ENCODE peak calls at places on chromosomes 6 and 20, in six cellular contexts. J is ovary, E is HCT116, C is dorsolateral prefrontal cortex, T is upper lobe of right lung, Z is HepG2. I is an unnamed sample.

GRCh38 chr20:2759603-2760360 is 40.6 kb downstream of the CPXM1 start:
- DNase-seq in J (no peak), E (no peak), C (no peak), T (no peak), Z (no peak), I (no peak)

GRCh38 chr6:138036111-138036510 is 71.1 kb downstream of the PERP start:
- DNase-seq in J (no peak), E (peak), C (no peak), T (no peak), Z (no peak), I (no peak)

GRCh38 chr6:170048615-170049256 is 242.1 kb downstream of the DLL1 start:
- DNase-seq in J (peak), E (no peak), C (no peak), T (peak), Z (no peak), I (peak)

GRCh38 chr6:81614292-81614691 is 138.2 kb downstream of the TENT5A start:
- DNase-seq in J (no peak), E (no peak), C (no peak), T (no peak), Z (peak), I (no peak)

GRCh38 chr6:20444786-20445271 is 43.1 kb downstream of the E2F3 start:
- DNase-seq in J (no peak), E (no peak), C (no peak), T (no peak), Z (no peak), I (no peak)

GRCh38 chr6:15456422-15456821 is 206.4 kb downstream of the DTNBP1 start:
- DNase-seq in J (no peak), E (no peak), C (no peak), T (no peak), Z (no peak), I (no peak)

GRCh38 chr6:148329568-148330299 is 12.9 kb upstream of the SASH1 start:
- DNase-seq in J (no peak), E (no peak), C (no peak), T (no peak), Z (no peak), I (no peak)

GRCh38 chr6:147322299-147323162 is 118.3 kb downstream of the STXBP5 start:
- DNase-seq in J (no peak), E (no peak), C (no peak), T (no peak), Z (no peak), I (no peak)

GRCh38 chr6:104771258-104771832 is 88.4 kb downstream of the HACE1 start:
- DNase-seq in J (no peak), E (no peak), C (no peak), T (no peak), Z (peak), I (no peak)

GRCh38 chr6:36171573-36171972 is 25.0 kb upstream of the BRPF3 start:
- DNase-seq in J (no peak), E (no peak), C (no peak), T (no peak), Z (no peak), I (no peak)

DNA sequence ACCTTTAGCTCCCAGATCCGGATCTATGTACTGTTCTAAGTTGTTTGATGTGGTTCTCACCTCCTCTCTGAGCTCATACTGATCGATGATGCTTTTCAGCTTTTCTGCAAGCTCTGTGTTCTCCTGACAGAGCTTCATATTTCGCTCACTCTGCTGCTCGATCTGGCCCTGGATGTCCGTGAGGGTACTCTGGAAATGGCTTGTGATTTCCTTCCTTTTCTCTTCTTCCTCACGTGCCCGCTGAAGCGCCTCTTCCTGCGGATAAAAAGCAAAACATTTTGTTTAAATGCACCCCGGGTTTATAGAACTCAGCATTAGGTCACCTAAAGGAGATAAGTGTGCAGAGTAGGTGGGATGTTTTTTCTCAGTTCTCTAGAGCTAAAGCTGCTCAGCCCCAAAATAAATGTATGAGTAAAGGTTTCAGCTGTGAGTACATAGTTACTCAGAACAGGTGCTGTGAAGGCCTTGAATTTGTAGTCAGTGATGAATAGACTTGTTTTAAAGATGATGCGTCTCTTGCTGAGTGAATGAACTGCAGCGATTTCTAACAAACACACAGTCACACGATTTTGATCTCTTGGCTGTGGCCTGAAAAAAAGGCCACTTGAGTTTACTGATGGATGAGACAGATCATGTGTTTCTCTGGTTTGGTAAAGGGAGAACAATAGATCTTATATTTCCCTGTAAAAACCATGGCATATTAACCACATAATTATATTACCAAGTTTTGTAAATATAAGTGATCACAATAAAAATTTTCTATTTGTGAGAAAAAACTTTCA is 29.1 kb downstream of the TXLNB start:
- DNase-seq in J (no peak), E (no peak), C (no peak), T (no peak), Z (no peak), I (no peak)
- H3K4me3 ChIP-seq in J (no peak), E (no peak), C (no peak), T (no peak), Z (no peak), I (no peak)

GRCh38 chr6:128310061-128310460 is 210.3 kb downstream of the PTPRK start:
- DNase-seq in J (no peak), E (no peak), C (no peak), T (no peak), Z (no peak), I (no peak)

GRCh38 chr6:128316258-128316952 is 204.0 kb downstream of the PTPRK start:
- DNase-seq in J (no peak), E (no peak), C (no peak), T (no peak), Z (no peak), I (no peak)

GRCh38 chr6:128307671-128308070 is 212.7 kb downstream of the PTPRK start:
- DNase-seq in J (no peak), E (no peak), C (no peak), T (no peak), Z (no peak), I (no peak)

GRCh38 chr6:128314190-128314589 is 206.2 kb downstream of the PTPRK start:
- DNase-seq in J (no peak), E (no peak), C (no peak), T (no peak), Z (no peak), I (no peak)

DNA sequence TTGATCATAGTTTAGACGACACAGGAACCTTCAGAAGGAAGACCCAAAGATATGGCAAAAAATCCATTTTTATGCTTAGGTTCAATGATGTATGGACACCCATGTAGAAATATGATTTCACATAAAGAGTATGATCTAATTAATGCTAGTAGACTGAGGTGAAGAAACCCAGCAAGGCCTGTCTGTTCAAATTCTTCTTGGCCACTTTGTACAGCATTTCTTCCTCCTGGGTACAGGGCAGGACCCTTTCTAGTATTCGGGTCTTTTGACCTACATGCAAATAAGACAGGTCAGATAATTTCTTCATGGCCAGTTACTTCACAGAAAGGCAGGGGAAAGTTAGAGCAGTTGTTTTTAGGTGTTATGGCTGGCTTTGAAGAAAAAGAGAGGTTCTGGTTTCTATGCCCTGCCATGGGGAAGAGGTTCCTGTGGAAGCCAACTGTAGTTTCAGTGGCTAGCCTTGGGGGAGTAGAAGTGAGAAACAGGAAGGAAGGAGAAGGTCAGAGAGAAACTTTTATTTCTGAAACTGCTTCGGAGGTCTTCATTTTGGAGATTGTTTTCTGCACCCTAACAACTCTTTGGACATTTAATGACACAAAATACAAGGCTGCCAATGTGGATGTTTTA is 208.3 kb downstream of the PTPRK start:
- DNase-seq in J (no peak), E (no peak), C (no peak), T (no peak), Z (no peak), I (no peak)
- H3K27ac ChIP-seq in J (no peak), E (no peak), C (no peak), T (no peak), Z (no peak), I (no peak)

DNA sequence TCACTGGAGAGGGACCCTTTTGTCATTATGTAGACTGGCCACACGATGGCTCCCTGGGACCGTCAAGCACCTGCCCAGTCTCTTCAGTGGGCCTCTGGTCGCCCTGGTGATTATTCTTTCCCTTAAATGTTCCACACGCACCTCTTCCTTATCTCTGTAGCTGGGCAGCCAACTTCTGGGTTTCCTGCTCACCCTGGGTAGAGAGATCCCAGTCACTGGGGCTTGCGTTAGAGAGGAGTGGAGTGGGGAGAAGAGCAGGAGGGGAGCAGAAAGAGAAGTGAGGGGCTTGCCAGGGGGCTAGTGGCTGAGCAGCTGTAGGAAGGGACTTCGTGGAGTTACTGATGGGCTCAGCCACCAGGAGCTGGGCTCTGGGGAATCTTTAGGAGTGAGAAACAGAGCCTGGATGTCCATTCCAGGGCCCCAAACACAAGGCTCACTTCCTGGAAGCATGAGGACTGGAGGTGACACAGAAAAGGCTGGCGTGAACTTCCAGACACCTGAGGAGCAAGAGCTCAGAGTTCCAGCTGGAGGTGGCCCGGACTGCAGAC is 150.1 kb downstream of the DHX35 start:
- DNase-seq in J (no peak), E (peak), C (peak), T (no peak), Z (peak), I (no peak)
- TF ChIP-seq CTCF in J (no peak), E (peak), C (peak), T (peak), Z (peak), I (no peak)

GRCh38 chr6:14119764-14120163 is 2.2 kb downstream of the CD83 start:
- DNase-seq in J (no peak), E (no peak), C (no peak), T (no peak), Z (no peak), I (no peak)

GRCh38 chr6:14118091-14118439 is 493 bp downstream of the CD83 start:
- DNase-seq in J (no peak), E (no peak), C (no peak), T (no peak), Z (no peak), I (no peak)

GRCh38 chr6:14120556-14120955 is 3.0 kb downstream of the CD83 start:
- DNase-seq in J (no peak), E (no peak), C (no peak), T (no peak), Z (no peak), I (no peak)

GRCh38 chr6:14117158-14118090 is at the start of gene CD83:
- DNase-seq in J (peak), E (peak), C (peak), T (peak), Z (peak), I (peak)

GRCh38 chr6:14118444-14118843 is 872 bp downstream of the CD83 start:
- DNase-seq in J (no peak), E (no peak), C (no peak), T (no peak), Z (no peak), I (no peak)
- H3K4me3 ChIP-seq in J (peak), E (peak), C (peak), T (peak), Z (no peak), I (peak)

DNA sequence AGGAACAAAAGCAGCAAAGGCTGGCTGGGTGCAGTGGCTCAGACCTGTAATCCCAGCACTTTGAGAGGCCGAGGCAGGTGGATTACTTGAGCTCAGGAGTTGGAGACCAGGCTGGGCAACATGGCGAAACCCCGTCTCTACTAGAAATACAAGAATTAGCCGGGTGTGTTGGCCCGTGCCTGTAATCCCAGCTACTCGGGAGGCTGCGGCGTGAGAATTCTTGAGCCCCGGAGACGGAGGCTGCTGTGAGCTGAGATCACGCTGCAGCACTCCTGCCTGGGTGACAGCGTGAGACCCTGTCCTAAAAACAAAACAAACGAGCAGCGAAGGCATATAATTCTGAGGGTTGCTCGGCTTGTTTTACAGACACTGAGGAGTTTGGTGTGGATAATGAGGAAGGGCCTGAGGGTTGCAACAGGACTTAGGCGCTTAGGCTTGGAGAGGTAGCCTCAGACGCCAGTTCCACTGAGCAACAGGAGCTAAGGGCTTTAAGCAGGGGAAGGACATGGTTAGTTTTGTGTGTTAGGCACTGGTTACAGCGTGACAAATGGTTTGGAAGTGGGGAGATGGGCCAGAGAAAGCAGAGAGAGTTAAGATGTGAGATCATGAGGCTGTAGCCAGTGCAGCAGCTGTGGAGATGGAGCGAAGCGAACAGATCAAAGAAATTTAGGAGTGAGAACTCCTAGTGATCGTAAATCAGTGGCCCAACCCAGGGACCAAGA is 1.2 kb downstream of the MYH7B start:
- DNase-seq in J (no peak), E (no peak), C (peak), T (no peak), Z (no peak), I (peak)
- H3K27ac ChIP-seq in J (no peak), E (no peak), C (peak), T (peak), Z (no peak), I (no peak)

DNA sequence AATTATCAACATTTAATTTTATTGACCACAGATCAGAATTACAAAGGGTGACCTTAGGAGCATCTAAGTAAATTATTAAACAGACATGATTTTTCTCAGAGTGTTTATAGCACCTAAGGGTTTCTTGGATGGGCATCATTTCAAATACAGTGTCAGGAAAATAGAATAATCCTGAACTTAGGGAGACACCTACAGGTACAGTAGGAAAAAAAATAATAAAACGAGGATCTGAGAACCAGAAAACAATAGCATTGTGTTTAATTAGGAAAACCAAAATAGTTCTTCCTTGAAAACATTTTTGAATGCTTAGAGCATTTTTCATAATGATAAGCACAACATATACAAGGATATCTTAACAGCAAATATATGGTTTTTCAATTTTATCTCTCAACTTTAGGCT is 39.2 kb downstream of the MMUT start:
- DNase-seq in J (no peak), E (no peak), C (no peak), T (no peak), Z (no peak), I (no peak)
- TF ChIP-seq CTCF in J (no peak), E (peak), C (peak), T (no peak), Z (no peak), I (no peak)

GRCh38 chr6:162704001-162704400 is 23.6 kb downstream of the PRKN start:
- DNase-seq in J (no peak), E (no peak), C (no peak), T (no peak), Z (no peak), I (no peak)

GRCh38 chr6:162701551-162701950 is 26.0 kb downstream of the PRKN start:
- DNase-seq in J (no peak), E (no peak), C (no peak), T (no peak), Z (no peak), I (no peak)

GRCh38 chr6:162699961-162700360 is 27.6 kb downstream of the PRKN start:
- DNase-seq in J (no peak), E (no peak), C (no peak), T (no peak), Z (no peak), I (no peak)

GRCh38 chr6:162698004-162698403 is 29.6 kb downstream of the PRKN start:
- DNase-seq in J (no peak), E (no peak), C (no peak), T (no peak), Z (no peak), I (no peak)

DNA sequence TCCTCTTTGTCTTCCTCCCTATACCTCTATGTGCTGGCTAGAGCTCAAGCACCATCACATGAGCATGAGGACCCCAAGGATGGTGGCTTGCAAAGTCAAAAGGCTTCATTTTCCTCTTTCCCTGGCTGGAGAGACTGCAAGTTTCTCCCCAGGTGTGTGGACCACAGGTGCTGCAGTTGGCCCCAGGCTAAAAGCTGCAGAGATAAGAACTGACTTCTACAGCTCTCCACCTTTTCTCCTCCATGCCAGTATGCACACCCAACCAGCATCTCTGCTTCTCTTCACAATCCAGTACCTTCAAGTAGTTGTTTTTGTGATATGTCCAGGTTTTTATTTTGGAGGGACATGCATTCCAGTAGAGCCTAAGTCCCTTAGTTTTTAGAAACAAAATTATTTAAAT is 29.1 kb downstream of the PRKN start:
- DNase-seq in J (no peak), E (no peak), C (no peak), T (no peak), Z (no peak), I (no peak)
- H3K4me3 ChIP-seq in J (no peak), E (no peak), C (no peak), T (no peak), Z (no peak), I (no peak)

GRCh38 chr6:159831373-159831679 is 31.2 kb downstream of the PNLDC1 start:
- DNase-seq in J (no peak), E (no peak), C (no peak), T (no peak), Z (no peak), I (no peak)

GRCh38 chr6:159832941-159833340 is 32.9 kb downstream of the PNLDC1 start:
- DNase-seq in J (no peak), E (no peak), C (no peak), T (no peak), Z (no peak), I (peak)

GRCh38 chr6:159828074-159828473 is 28.0 kb downstream of the PNLDC1 start:
- DNase-seq in J (no peak), E (no peak), C (no peak), T (no peak), Z (no peak), I (no peak)

GRCh38 chr6:159829515-159829914 is 29.4 kb downstream of the PNLDC1 start:
- DNase-seq in J (no peak), E (no peak), C (no peak), T (no peak), Z (no peak), I (no peak)

DNA sequence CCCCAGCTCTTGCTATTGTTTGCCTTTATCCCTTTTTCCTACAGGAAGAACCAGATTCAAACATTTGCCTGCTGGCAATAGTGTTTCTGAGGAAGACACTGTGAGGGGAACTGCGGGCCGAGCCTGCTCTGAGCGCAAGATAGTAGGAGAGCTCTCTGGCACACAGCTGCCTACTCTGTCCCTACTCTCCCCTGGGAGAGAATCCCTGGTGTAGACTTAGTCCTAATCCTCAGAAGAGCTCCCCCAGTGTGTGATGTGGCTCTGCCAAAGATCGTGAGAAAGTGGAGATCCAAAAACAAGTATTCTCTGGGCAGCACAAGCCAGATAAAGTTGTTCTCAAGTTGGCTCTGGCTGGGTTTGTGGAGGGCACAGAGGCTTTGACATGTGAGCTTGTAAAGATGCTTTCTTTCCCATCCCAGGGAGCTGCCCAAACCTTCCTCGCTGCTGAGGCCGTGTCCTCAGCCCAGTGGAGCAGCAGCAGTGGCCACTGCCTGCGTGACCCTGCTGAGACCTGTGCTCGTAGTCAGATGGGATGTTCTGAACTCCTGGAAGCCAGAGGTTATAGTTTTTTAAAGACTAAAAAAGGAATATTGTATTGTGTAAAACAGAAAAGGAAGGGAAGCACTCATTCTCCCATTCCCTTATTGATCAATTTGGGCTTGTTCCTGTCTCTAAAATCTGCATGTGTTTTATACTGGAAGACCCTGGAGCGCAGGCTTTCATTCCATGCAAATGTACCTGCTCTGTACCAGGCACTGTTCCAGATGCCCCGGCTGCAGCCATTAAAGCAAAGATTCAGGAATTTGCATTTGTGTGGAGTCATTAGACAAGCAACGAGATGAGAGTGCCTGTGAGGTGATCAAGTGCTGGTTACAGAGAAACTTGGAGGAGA is 30.7 kb downstream of the PNLDC1 start:
- DNase-seq in J (no peak), E (no peak), C (no peak), T (no peak), Z (no peak), I (no peak)
- H3K27ac ChIP-seq in J (no peak), E (no peak), C (no peak), T (no peak), Z (no peak), I (no peak)

GRCh38 chr20:40945754-40946451 is 82.7 kb upstream of the TOP1 start:
- DNase-seq in J (peak), E (peak), C (peak), T (no peak), Z (peak), I (no peak)
- TF ChIP-seq CTCF in J (no peak), E (peak), C (peak), T (peak), Z (peak), I (peak)

I was measured in coronary artery.